ENCODE peak calls at places on chromosomes 13 and 19, in four cellular contexts. G is IMR-90, V is H9, A is H1. M is an unnamed sample.

GRCh38 chr19:5954293-5954692 is 23.6 kb downstream of the RANBP3 start:
- DNase-seq in G (peak), V (no peak), A (no peak), M (no peak)

GRCh38 chr19:39307822-39308530 is 11.8 kb downstream of the IFNL1 start:
- DNase-seq in G (no peak), V (peak), A (peak), M (peak)

GRCh38 chr19:39342647-39343305 is 555 bp downstream of the SAMD4B start:
- DNase-seq in G (no peak), V (no peak), A (no peak), M (peak)

GRCh38 chr19:15550847-15551182 is 42.5 kb downstream of the CYP4F22 start:
- DNase-seq in G (no peak), V (peak), A (no peak), M (no peak)

GRCh38 chr19:32615569-32615968 is 34.6 kb downstream of the PDCD5 start:
- DNase-seq in G (no peak), V (no peak), A (no peak), M (no peak)

GRCh38 chr19:29640231-29640630 is 25.0 kb upstream of the PLEKHF1 start:
- DNase-seq in G (no peak), V (no peak), A (no peak), M (no peak)

GRCh38 chr13:102825921-102826706 is 19.7 kb upstream of the ERCC5 start:
- DNase-seq in G (peak), V (no peak), A (no peak), M (peak)

GRCh38 chr19:4976412-4977298 is 7.7 kb downstream of the KDM4B start:
- DNase-seq in G (peak), V (peak), A (peak), M (peak)

GRCh38 chr19:18831524-18832330 is at the start of gene UPF1:
- DNase-seq in G (peak), V (peak), A (peak), M (peak)

GRCh38 chr13:60164490-60164889 is 762 bp upstream of the DIAPH3 start:
- DNase-seq in G (peak), V (no peak), A (no peak), M (peak)

GRCh38 chr19:39705578-39706188 is 1.4 kb downstream of the LGALS14 start:
- DNase-seq in G (no peak), V (no peak), A (no peak), M (no peak)

GRCh38 chr13:37481005-37481857 is 117.3 kb downstream of the POSTN start:
- DNase-seq in G (peak), V (no peak), A (no peak), M (no peak)

GRCh38 chr19:5039642-5040543 is 71.0 kb downstream of the KDM4B start:
- DNase-seq in G (no peak), V (no peak), A (no peak), M (no peak)

GRCh38 chr19:49676136-49676689 is 858 bp upstream of the PRMT1 start:
- DNase-seq in G (peak), V (peak), A (no peak), M (peak)

GRCh38 chr19:49119411-49120324 is at the start of gene PPFIA3:
- DNase-seq in G (peak), V (peak), A (peak), M (peak)

GRCh38 chr13:91174886-91175501 is 172.5 kb upstream of the MIR17HG start:
- DNase-seq in G (no peak), V (peak), A (no peak), M (peak)

GRCh38 chr19:53870485-53870844 is 2.8 kb downstream of the MYADM start:
- DNase-seq in G (no peak), V (no peak), A (no peak), M (peak)

GRCh38 chr19:3804429-3804828 is 18.2 kb upstream of the MATK start:
- DNase-seq in G (no peak), V (no peak), A (no peak), M (no peak)

GRCh38 chr19:29741226-29741625 is 26.2 kb upstream of the C19orf12 start:
- DNase-seq in G (no peak), V (no peak), A (no peak), M (no peak)

GRCh38 chr19:37309834-37310575 is 60.9 kb upstream of the ZNF527 start:
- DNase-seq in G (no peak), V (no peak), A (no peak), M (peak)

GRCh38 chr13:107608736-107609135 is 606.6 kb downstream of the LIG4 start:
- DNase-seq in G (no peak), V (no peak), A (no peak), M (no peak)

GRCh38 chr13:40812724-40813445 is 23.5 kb downstream of the SLC25A15 start:
- DNase-seq in G (peak), V (no peak), A (no peak), M (no peak)

GRCh38 chr19:53467138-53467502 is 413 bp upstream of the ZNF813 start:
- DNase-seq in G (no peak), V (no peak), A (no peak), M (no peak)

GRCh38 chr19:4102339-4103072 is 21.4 kb downstream of the MAP2K2 start:
- DNase-seq in G (no peak), V (no peak), A (no peak), M (no peak)

GRCh38 chr19:39166571-39167391 is 30.0 kb upstream of the NCCRP1 start:
- DNase-seq in G (no peak), V (no peak), A (no peak), M (no peak)

GRCh38 chr19:1471514-1472107 is 7.4 kb downstream of the C19orf25 start:
- DNase-seq in G (no peak), V (no peak), A (no peak), M (no peak)

GRCh38 chr19:1474011-1474764 is 4.8 kb downstream of the C19orf25 start:
- DNase-seq in G (peak), V (no peak), A (no peak), M (no peak)

GRCh38 chr19:1472227-1473055 is 6.6 kb downstream of the C19orf25 start:
- DNase-seq in G (no peak), V (no peak), A (no peak), M (no peak)

GRCh38 chr19:1473424-1473851 is 5.6 kb downstream of the C19orf25 start:
- DNase-seq in G (no peak), V (no peak), A (no peak), M (no peak)

GRCh38 chr19:1473056-1473400 is 6.0 kb downstream of the C19orf25 start:
- DNase-seq in G (no peak), V (no peak), A (no peak), M (no peak)
- H4K5ac ChIP-seq in G (no peak), V (no peak), A (no peak), M (no peak)

GRCh38 chr13:44690376-44690775 is 114.2 kb upstream of the TSC22D1 start:
- DNase-seq in G (no peak), V (no peak), A (no peak), M (no peak)
- H4K5ac ChIP-seq in G (no peak), V (no peak), A (no peak), M (no peak)

GRCh38 chr13:47472516-47472915 is 528.6 kb downstream of the SUCLA2 start:
- DNase-seq in G (no peak), V (no peak), A (no peak), M (peak)
- H4K5ac ChIP-seq in G (no peak), V (no peak), A (no peak), M (no peak)

DNA sequence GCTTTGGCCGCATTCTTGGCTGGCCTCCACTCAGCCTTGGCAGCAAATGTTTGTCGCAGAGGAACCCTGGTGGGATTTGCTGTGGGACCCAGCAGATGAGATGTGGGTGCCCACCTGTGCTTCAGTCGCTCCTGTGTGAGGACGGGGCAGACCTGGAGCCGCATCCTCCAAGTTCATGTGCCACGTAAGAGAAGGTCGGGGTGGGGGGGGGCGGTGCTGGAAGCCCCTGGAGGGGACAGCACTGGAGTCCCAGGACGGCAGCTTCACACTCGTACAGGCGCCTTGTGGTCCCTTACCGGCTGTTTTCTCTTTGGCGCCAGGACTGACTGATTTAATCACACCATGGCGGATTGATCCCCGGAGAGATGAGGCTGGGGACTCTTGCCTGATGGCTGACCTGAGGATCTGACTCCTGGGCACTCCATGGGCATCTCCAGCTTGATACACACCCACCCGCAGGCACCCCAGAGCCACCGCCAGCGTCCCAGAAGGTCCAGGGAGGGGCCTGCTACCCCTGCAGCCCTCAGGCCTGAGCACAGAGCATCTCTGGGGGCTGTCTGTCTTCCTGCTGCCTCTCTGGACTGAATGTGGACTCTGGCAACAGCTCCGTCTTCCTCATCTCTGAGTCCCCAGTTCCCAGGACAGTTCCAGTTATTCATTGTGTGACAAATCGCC is 10.0 kb upstream of the GRTP1 start:
- DNase-seq in G (no peak), V (no peak), A (no peak), M (no peak)
- H4K5ac ChIP-seq in G (no peak), V (no peak), A (no peak), M (no peak)

DNA sequence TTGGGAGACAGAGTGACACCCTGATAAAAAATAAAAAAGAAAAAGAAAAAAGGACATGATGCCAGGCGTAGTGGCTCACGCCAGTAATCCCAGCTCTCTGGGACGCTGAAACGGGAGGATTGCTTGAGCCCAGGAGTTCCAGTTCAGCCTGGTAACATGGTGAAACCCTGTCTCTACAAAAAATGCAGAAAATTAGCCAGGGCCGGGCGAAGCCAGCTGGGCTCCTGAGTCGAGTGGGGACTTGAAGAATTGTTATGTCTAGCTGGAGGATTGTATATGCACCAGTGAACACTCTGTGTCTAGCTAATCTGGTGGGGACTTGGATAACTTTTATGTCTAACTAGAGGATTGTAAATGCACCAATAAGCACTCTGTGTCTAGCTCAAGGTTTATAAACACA is 32.3 kb downstream of the TMPRSS9 start:
- DNase-seq in G (no peak), V (no peak), A (no peak), M (no peak)
- H4K5ac ChIP-seq in G (no peak), V (no peak), A (no peak), M (no peak)

GRCh38 chr13:73940098-73940497 is 194.1 kb downstream of the KLF12 start:
- DNase-seq in G (no peak), V (no peak), A (no peak), M (peak)
- H4K5ac ChIP-seq in G (no peak), V (no peak), A (no peak), M (no peak)

DNA sequence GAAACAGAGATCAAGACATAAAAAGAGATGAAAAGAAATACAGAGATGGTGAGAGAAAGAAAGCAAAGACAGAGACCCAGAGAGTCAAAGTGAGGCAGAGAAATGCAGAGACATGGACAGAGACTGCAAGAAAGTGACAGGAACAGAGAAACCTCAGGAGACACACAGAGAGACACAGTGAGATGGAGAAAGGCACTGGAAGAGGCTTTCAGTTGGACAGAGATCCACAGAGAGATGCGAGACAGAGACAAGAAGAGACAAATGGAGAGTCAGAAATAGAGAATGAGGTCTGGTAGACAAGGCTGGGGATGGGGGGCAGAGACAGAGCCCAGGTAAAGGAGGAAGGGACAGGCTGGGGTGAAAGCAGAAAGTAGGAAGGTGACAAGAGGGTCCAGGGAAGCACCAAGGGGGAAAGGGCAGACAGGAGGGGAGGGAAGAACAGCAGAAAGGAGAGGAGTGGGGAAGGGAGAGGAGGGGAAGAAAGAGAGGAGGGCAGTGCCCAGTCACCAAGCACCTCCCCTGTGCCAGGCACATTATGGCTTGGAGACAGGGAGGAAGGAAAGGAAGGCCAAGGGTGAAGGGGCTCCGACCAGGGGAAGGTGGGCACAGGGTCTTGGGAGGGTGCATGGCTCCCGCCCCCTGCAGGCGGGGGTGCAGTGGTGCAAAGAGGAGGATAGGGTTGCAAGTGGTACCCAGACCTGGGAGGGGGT is 38.5 kb downstream of the DEDD2 start:
- DNase-seq in G (no peak), V (peak), A (peak), M (peak)
- H4K5ac ChIP-seq in G (no peak), V (no peak), A (no peak), M (no peak)

M was measured in mesendoderm.